ENCODE peak calls at places on chromosomes 2 and 18, in eight cellular contexts. F is neural progenitor cell, E is bronchial epithelial cell, Z is HepG2, X is tibial artery, S is lower lobe of right lung, R is fibroblast of mammary gland, D is NB4. V is an unnamed sample.

GRCh38 chr18:8462651-8463185 is 146.5 kb upstream of the RAB12 start:
- DNase-seq in D (no peak), S (no peak), R (no peak), E (no peak), X (peak), Z (peak), F (no peak), V (no peak)

GRCh38 chr2:57842531-57842930 is 204.1 kb upstream of the VRK2 start:
- DNase-seq in R (peak), S (no peak), F (no peak), Z (no peak), D (no peak), X (no peak), E (peak), V (no peak)

GRCh38 chr2:236286866-236287545 is 22.8 kb upstream of the ASB18 start:
- DNase-seq in S (no peak), Z (no peak), E (peak), X (no peak), F (no peak), D (peak), R (peak), V (no peak)

GRCh38 chr2:82256288-82256687 is 1951.7 kb upstream of the LRRTM1 start:
- DNase-seq in D (no peak), Z (no peak), R (no peak), E (no peak), S (peak), X (no peak), F (no peak), V (no peak)

GRCh38 chr2:8149985-8150547 is 531.8 kb upstream of the ID2 start:
- DNase-seq in D (no peak), E (no peak), R (peak), S (no peak), Z (no peak), F (no peak), X (no peak), V (no peak)

GRCh38 chr2:66251520-66251919 is 183.4 kb upstream of the MEIS1 start:
- DNase-seq in S (no peak), Z (no peak), R (no peak), F (no peak), D (no peak), E (no peak), X (no peak), V (no peak)

GRCh38 chr2:74457549-74458131 is 598 bp upstream of the WBP1 start:
- DNase-seq in F (peak), R (no peak), Z (peak), S (peak), X (peak), D (peak), E (peak), V (peak)

GRCh38 chr2:190507135-190507534 is 27.4 kb downstream of the NEMP2 start:
- DNase-seq in S (no peak), F (no peak), X (no peak), R (no peak), D (no peak), E (no peak), Z (no peak), V (no peak)

GRCh38 chr2:100773538-100773937 is 46.4 kb upstream of the NPAS2 start:
- DNase-seq in E (no peak), Z (no peak), S (no peak), R (peak), X (no peak), D (no peak), F (no peak), V (no peak)

GRCh38 chr18:55328301-55328700 is 259.7 kb downstream of the TCF4 start:
- DNase-seq in D (no peak), E (peak), X (no peak), Z (no peak), F (no peak), S (no peak), R (peak), V (no peak)

GRCh38 chr2:67108231-67108630 is 288.9 kb upstream of the ETAA1 start:
- DNase-seq in X (no peak), R (no peak), D (no peak), E (peak), F (no peak), S (no peak), Z (no peak), V (no peak)

GRCh38 chr2:140929866-140930265 is 1201.0 kb downstream of the LRP1B start:
- DNase-seq in S (no peak), X (no peak), F (no peak), E (no peak), D (no peak), Z (no peak), R (peak), V (no peak)

GRCh38 chr18:6482198-6482977 is 67.7 kb upstream of the L3MBTL4 start:
- DNase-seq in F (peak), D (peak), S (peak), R (peak), E (peak), Z (peak), X (peak), V (peak)

GRCh38 chr2:3300224-3300623 is 77.4 kb downstream of the EIPR1 start:
- DNase-seq in X (no peak), R (no peak), Z (no peak), E (no peak), D (no peak), S (peak), F (no peak), V (no peak)

GRCh38 chr2:173997269-173997668 is 32.1 kb upstream of the SP3 start:
- DNase-seq in Z (no peak), F (no peak), S (peak), R (peak), E (peak), D (peak), X (peak), V (no peak)

GRCh38 chr2:47023332-47023731 is 107.7 kb upstream of the MCFD2 start:
- DNase-seq in S (no peak), E (no peak), R (no peak), D (no peak), X (no peak), Z (no peak), F (no peak), V (no peak)

GRCh38 chr2:49335546-49335945 is 181.2 kb upstream of the FSHR start:
- DNase-seq in F (no peak), R (no peak), Z (no peak), D (no peak), X (no peak), E (no peak), S (no peak), V (no peak)

GRCh38 chr2:158651358-158652057 is 143.6 kb upstream of the DAPL1 start:
- DNase-seq in E (no peak), R (no peak), D (no peak), Z (no peak), F (no peak), X (no peak), S (no peak), V (no peak)

GRCh38 chr18:36783792-36784191 is 45.0 kb downstream of the TPGS2 start:
- DNase-seq in E (no peak), R (no peak), D (no peak), Z (no peak), S (no peak), X (no peak), F (no peak), V (no peak)

GRCh38 chr2:144290276-144290675 is 229.6 kb downstream of the ZEB2 start:
- DNase-seq in F (no peak), Z (no peak), D (no peak), X (no peak), E (no peak), S (no peak), R (no peak), V (no peak)

GRCh38 chr2:182049330-182049729 is 63.7 kb downstream of the PPP1R1C start:
- DNase-seq in R (no peak), X (no peak), S (no peak), Z (no peak), D (no peak), E (no peak), F (no peak), V (no peak)

GRCh38 chr18:70036771-70037452 is 89.2 kb upstream of the CD226 start:
- DNase-seq in E (no peak), D (no peak), X (no peak), R (no peak), F (no peak), S (no peak), Z (no peak), V (no peak)

GRCh38 chr2:111030271-111030891 is 90.3 kb upstream of the BCL2L11 start:
- DNase-seq in D (peak), F (no peak), Z (no peak), E (no peak), X (no peak), R (no peak), S (no peak), V (peak)

GRCh38 chr18:58315739-58316215 is 271.8 kb downstream of the NEDD4L start:
- DNase-seq in E (peak), D (no peak), Z (peak), F (no peak), X (no peak), R (no peak), S (no peak), V (peak)

GRCh38 chr18:12014521-12014920 is 33.2 kb downstream of the IMPA2 start:
- DNase-seq in Z (no peak), R (no peak), S (peak), D (no peak), F (no peak), X (no peak), E (peak), V (no peak)

GRCh38 chr18:5895886-5896740 is 791 bp upstream of the TMEM200C start:
- DNase-seq in X (peak), E (no peak), S (peak), D (no peak), Z (no peak), R (no peak), F (peak), V (no peak)

GRCh38 chr18:64949885-64950284 is 800.9 kb upstream of the CDH7 start:
- DNase-seq in E (no peak), R (no peak), S (no peak), F (no peak), Z (no peak), X (no peak), D (no peak), V (no peak)

GRCh38 chr2:169694113-169694893 is at the start of the genes CFAP210 and PHOSPHO2:
- DNase-seq in R (peak), S (peak), Z (peak), F (peak), E (peak), X (peak), D (peak), V (peak)

GRCh38 chr2:169690958-169691357 is 3.2 kb downstream of the CFAP210 start:
- DNase-seq in R (no peak), Z (no peak), D (no peak), F (no peak), S (no peak), X (no peak), E (no peak), V (no peak)

GRCh38 chr2:169694894-169695260 is 608 bp downstream of the PHOSPHO2 start:
- DNase-seq in F (no peak), X (no peak), E (no peak), Z (no peak), D (no peak), S (no peak), R (no peak), V (no peak)

GRCh38 chr2:169696381-169696780 is 2.1 kb downstream of the PHOSPHO2 start:
- DNase-seq in F (no peak), X (no peak), D (no peak), S (no peak), Z (no peak), R (no peak), E (no peak), V (no peak)

GRCh38 chr2:169693344-169693743 is 861 bp downstream of the CFAP210 start:
- DNase-seq in S (no peak), Z (peak), F (no peak), E (no peak), D (peak), X (no peak), R (peak), V (peak)
- TF ChIP-seq CTCF in S (peak), Z (peak), F (peak), E (no peak), D (peak), X (no peak), R (peak), V (peak)

GRCh38 chr2:43218221-43218549 is 8.2 kb downstream of the ZFP36L2 start:
- DNase-seq in F (no peak), S (no peak), Z (no peak), E (no peak), D (no peak), X (no peak), R (peak), V (no peak)
- TF ChIP-seq CTCF in F (no peak), S (no peak), Z (no peak), E (no peak), D (no peak), X (no peak), R (no peak), V (no peak)

DNA sequence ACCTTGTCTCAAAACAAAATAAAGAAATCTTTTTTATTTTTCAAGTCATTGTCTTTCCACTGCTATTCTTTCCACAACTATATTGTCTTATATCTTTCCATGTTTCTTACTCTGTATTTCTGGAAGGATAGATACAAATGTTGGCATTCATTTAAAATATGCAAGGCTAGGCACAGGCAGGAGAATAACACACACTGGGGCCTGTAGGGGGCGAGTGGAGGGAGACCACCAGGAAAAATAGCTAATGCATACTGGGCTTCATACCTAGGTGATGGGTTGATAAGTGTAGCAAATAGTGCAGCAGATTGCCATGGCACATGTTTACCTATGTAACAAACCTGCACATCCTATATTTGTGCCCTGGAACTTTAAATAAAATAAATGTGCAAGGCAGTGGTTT is 9.6 kb downstream of the MRPL30 start:
- DNase-seq in S (no peak), F (no peak), R (no peak), Z (peak), D (no peak), E (no peak), X (no peak), V (no peak)
- TF ChIP-seq CTCF in S (no peak), F (peak), R (peak), Z (peak), D (peak), E (no peak), X (no peak), V (no peak)

GRCh38 chr2:96239745-96240264 is 26.0 kb downstream of the TMEM127 start:
- DNase-seq in D (no peak), S (no peak), X (no peak), R (no peak), F (no peak), E (no peak), Z (no peak), V (no peak)

GRCh38 chr2:96240341-96241038 is 25.3 kb downstream of the TMEM127 start:
- DNase-seq in X (no peak), D (no peak), F (no peak), E (peak), Z (no peak), R (no peak), S (no peak), V (no peak)

GRCh38 chr2:96241901-96242611 is 23.7 kb downstream of the TMEM127 start:
- DNase-seq in X (no peak), E (peak), R (peak), D (peak), S (peak), F (no peak), Z (no peak), V (no peak)

GRCh38 chr2:96239091-96239490 is 26.7 kb downstream of the TMEM127 start:
- DNase-seq in S (no peak), R (no peak), X (no peak), E (no peak), Z (no peak), D (no peak), F (no peak), V (no peak)

GRCh38 chr2:96241227-96241626 is 24.6 kb downstream of the TMEM127 start:
- DNase-seq in R (no peak), Z (no peak), E (no peak), S (no peak), X (no peak), D (peak), F (peak), V (no peak)
- TF ChIP-seq CTCF in R (no peak), Z (no peak), E (no peak), S (no peak), X (no peak), D (no peak), F (peak), V (no peak)